ENCODE peak calls at places on chromosomes 16 and 17, in ten cellular contexts. T is choroid plexus epithelial cell; M is MV-4-11; O is ELR; X is fibroblast of villous mesenchyme; B is stimulated activated CD4-positive, alpha-beta T cell treated with anti-CD3 and anti-CD28 coated beads, Interleukin-4, amount 100 ng/mL, for 4 hours; U is tibial artery; F is IMR-90; K is ELF-1; R is NCI-H524. E is an unnamed sample.

GRCh38 chr17:79952265-79952877 is 83.3 kb downstream of the TBC1D16 start:
- DNase-seq in M (no peak), F (no peak), X (no peak), T (no peak), B (no peak), K (no peak), O (no peak), R (no peak), U (no peak), E (no peak)

GRCh38 chr16:88570691-88571092 is 489 bp downstream of the ZC3H18 start:
- DNase-seq in R (no peak), U (no peak), X (peak; percentile 21), F (no peak), O (peak; percentile 54), B (peak; percentile 46), K (peak; percentile 39), M (peak; percentile 12), T (peak; percentile 11), E (no peak)

GRCh38 chr17:47076171-47076570 is 97.1 kb upstream of the RPRML start:
- DNase-seq in U (no peak), F (peak; percentile 73), R (no peak), T (peak; percentile 33), O (peak; percentile 23), B (no peak), K (no peak), X (peak; percentile 17), M (no peak), E (no peak)

GRCh38 chr17:17376362-17376761 is 73.2 kb downstream of the NT5M start:
- DNase-seq in O (peak; percentile 15), B (no peak), T (peak; percentile 19), M (no peak), R (peak; percentile 26), K (no peak), F (peak; percentile 76), X (peak; percentile 88), U (no peak), E (peak; percentile 57)

GRCh38 chr16:88454315-88455057 is 1.4 kb downstream of the ZFPM1 start:
- DNase-seq in O (peak; percentile 41), F (no peak), K (no peak), B (peak; percentile 26), R (no peak), T (no peak), X (no peak), M (no peak), U (no peak), E (peak; percentile 68)

GRCh38 chr17:65297384-65297783 is 160.2 kb downstream of the RGS9 start:
- DNase-seq in K (no peak), R (peak; percentile 62), F (no peak), T (peak; percentile 62), U (no peak), M (peak; percentile 40), O (peak; percentile 37), B (no peak), X (peak; percentile 61), E (no peak)

GRCh38 chr16:73122604-73123386 is 74.9 kb upstream of the ZFHX3 start:
- DNase-seq in R (no peak), F (no peak), K (no peak), T (peak; percentile 40), O (no peak), U (peak; percentile 59), X (peak; percentile 28), B (no peak), M (peak; percentile 47), E (no peak)

GRCh38 chr17:29140631-29141483 is 39.3 kb downstream of the MYO18A start:
- DNase-seq in K (peak; percentile 44), T (peak; percentile 52), F (peak; percentile 32), R (peak; percentile 66), O (no peak), B (no peak), U (no peak), X (no peak), M (peak; percentile 75), E (no peak)

GRCh38 chr17:6599364-6599763 is 41.1 kb downstream of the KIAA0753 start:
- DNase-seq in B (no peak), F (peak; percentile 13), U (no peak), M (peak; percentile 91), T (peak; percentile 31), R (no peak), K (no peak), O (no peak), X (no peak), E (no peak)

GRCh38 chr17:492015-492399 is 139.4 kb upstream of the RPH3AL start:
- DNase-seq in R (no peak), F (no peak), U (no peak), B (no peak), X (no peak), M (no peak), T (no peak), O (no peak), K (no peak), E (no peak)

GRCh38 chr16:65032397-65032796 is 89.5 kb downstream of the CDH11 start:
- DNase-seq in R (no peak), M (no peak), K (no peak), X (no peak), B (no peak), O (no peak), F (peak; percentile 62), T (no peak), U (no peak), E (no peak)

GRCh38 chr17:57522436-57523005 is 222.6 kb downstream of the CCDC182 start:
- DNase-seq in B (no peak), T (no peak), X (no peak), K (no peak), M (no peak), R (no peak), F (no peak), O (no peak), U (no peak), E (no peak)

GRCh38 chr17:17303010-17303846 is at the start of gene NT5M:
- DNase-seq in T (peak; percentile 66), X (peak; percentile 65), M (peak; percentile 61), R (peak; percentile 77), F (peak; percentile 58), K (peak; percentile 61), O (peak; percentile 80), B (peak; percentile 62), U (peak; percentile 78), E (peak; percentile 74)

GRCh38 chr17:34125921-34126320 is 129.2 kb upstream of the CCL2 start:
- DNase-seq in B (no peak), M (no peak), O (no peak), X (no peak), K (no peak), T (no peak), F (no peak), R (no peak), U (no peak), E (no peak)

GRCh38 chr16:83418565-83418964 is 389.2 kb upstream of the HSBP1 start:
- DNase-seq in B (no peak), O (no peak), F (no peak), X (no peak), K (no peak), M (no peak), U (no peak), T (no peak), R (no peak), E (no peak)

GRCh38 chr17:79955961-79956735 is 79.5 kb downstream of the TBC1D16 start:
- DNase-seq in M (no peak), F (no peak), B (no peak), R (no peak), K (no peak), T (no peak), U (no peak), X (no peak), O (no peak), E (no peak)

GRCh38 chr16:48505705-48506104 is 104.3 kb downstream of the N4BP1 start:
- DNase-seq in F (no peak), M (no peak), U (no peak), B (no peak), R (no peak), O (no peak), X (no peak), T (no peak), K (no peak), E (no peak)

GRCh38 chr17:30219833-30220232 is 15.7 kb downstream of the SLC6A4 start:
- DNase-seq in K (no peak), R (no peak), F (no peak), X (no peak), U (no peak), M (no peak), O (no peak), T (no peak), B (no peak), E (no peak)

GRCh38 chr17:76996741-76997694 is 128.8 kb downstream of the MGAT5B start:
- DNase-seq in K (peak; percentile 42), M (no peak), U (no peak), X (no peak), R (no peak), F (no peak), O (no peak), B (no peak), T (no peak), E (no peak)

GRCh38 chr17:63917646-63918045 is 993 bp downstream of the GH1 start:
- DNase-seq in T (no peak), F (no peak), K (no peak), O (no peak), X (no peak), B (no peak), R (no peak), M (no peak), U (no peak), E (no peak)

GRCh38 chr17:37750768-37751466 is 6.1 kb upstream of the HNF1B start:
- DNase-seq in F (no peak), M (no peak), U (no peak), R (no peak), B (no peak), X (no peak), K (no peak), O (no peak), T (no peak), E (no peak)

GRCh38 chr16:4987250-4987579 is 29.1 kb downstream of the SEC14L5 start:
- DNase-seq in M (no peak), T (no peak), R (no peak), X (no peak), F (no peak), U (no peak), B (no peak), K (no peak), O (no peak), E (no peak)

GRCh38 chr17:51006601-51007000 is 114.1 kb downstream of the SPAG9 start:
- DNase-seq in X (peak; percentile 41), K (no peak), R (no peak), M (no peak), F (peak; percentile 14), T (peak; percentile 30), O (no peak), B (no peak), U (no peak), E (no peak)

E was measured in HuH-7.